ENCODE peak calls at places on chromosomes 5 and 9, in eight cellular contexts. H, V, I, O, J, M, K and U are unnamed samples.
A peak's percentile ranks its signal among the peaks of the same experiment; 100 is the strongest.

GRCh38 chr5:150058480-150059126 is 27.8 kb downstream of the CSF1R start:
- DNase-seq in K (peak; percentile 40), M (peak; percentile 68), O (no peak), I (no peak), V (peak; percentile 82), J (no peak), H (no peak), U (no peak)

GRCh38 chr9:37410969-37411785 is 11.3 kb upstream of the GRHPR start:
- DNase-seq in H (no peak), J (no peak), O (peak; percentile 31), M (no peak), V (peak; percentile 15), I (no peak), K (no peak), U (no peak)

GRCh38 chr9:121299125-121299466 is 31.1 kb downstream of the GSN start:
- DNase-seq in V (no peak), O (no peak), K (no peak), I (no peak), M (peak; percentile 83), H (no peak), J (no peak), U (peak; percentile 68)

GRCh38 chr5:172052454-172053236 is 46.2 kb upstream of the FBXW11 start:
- DNase-seq in K (peak; percentile 51), V (peak; percentile 86), J (no peak), H (peak; percentile 42), M (peak; percentile 83), I (no peak), O (no peak), U (peak; percentile 63)

GRCh38 chr9:137412431-137412830 is 10.5 kb downstream of the EXD3 start:
- DNase-seq in H (no peak), M (no peak), V (peak; percentile 41), O (no peak), K (no peak), I (no peak), J (no peak), U (no peak)

GRCh38 chr9:98795970-98796363 is 388 bp downstream of the ANKS6 start:
- DNase-seq in I (no peak), K (peak; percentile 12), O (no peak), J (no peak), V (no peak), M (no peak), H (no peak), U (peak; percentile 62)

GRCh38 chr5:12460493-12461261 is 556.4 kb upstream of the CTNND2 start:
- DNase-seq in I (no peak), O (no peak), V (no peak), H (no peak), K (no peak), M (no peak), J (no peak), U (no peak)

GRCh38 chr9:128687453-128687852 is 1.6 kb upstream of the SET start:
- DNase-seq in O (no peak), K (no peak), M (no peak), V (no peak), J (no peak), H (no peak), I (no peak), U (no peak)

GRCh38 chr9:114745879-114746550 is 59.8 kb downstream of the TNFSF15 start:
- DNase-seq in O (no peak), J (no peak), V (no peak), H (no peak), M (no peak), K (no peak), I (no peak), U (no peak)

GRCh38 chr5:151463137-151464029 is 16.0 kb downstream of the SLC36A1 start:
- DNase-seq in K (no peak), I (no peak), O (peak; percentile 10), H (no peak), M (no peak), V (no peak), J (no peak), U (no peak)

GRCh38 chr9:110126457-110126856 is 81.5 kb downstream of the C9orf152 start:
- DNase-seq in O (no peak), V (no peak), K (no peak), M (no peak), I (no peak), J (no peak), H (no peak), U (no peak)

GRCh38 chr9:16705121-16705604 is 165.3 kb downstream of the BNC2 start:
- DNase-seq in O (peak; percentile 99), J (no peak), M (peak; percentile 93), H (peak; percentile 64), V (peak; percentile 97), K (peak; percentile 41), I (no peak), U (peak; percentile 99)

GRCh38 chr5:159713254-159713653 is 203.0 kb upstream of the ADRA1B start:
- DNase-seq in J (no peak), I (no peak), O (no peak), H (no peak), V (no peak), K (no peak), M (no peak), U (no peak)

GRCh38 chr5:125408582-125409069 is 662.2 kb upstream of the ZNF608 start:
- DNase-seq in V (peak; percentile 88), H (no peak), J (no peak), I (no peak), K (no peak), M (no peak), O (peak; percentile 50), U (no peak)

GRCh38 chr9:98836206-98836605 is 28.7 kb downstream of the GALNT12 start:
- DNase-seq in K (no peak), O (no peak), M (no peak), J (no peak), V (no peak), I (no peak), H (no peak), U (no peak)

GRCh38 chr5:130050585-130050984 is 146.3 kb downstream of the CHSY3 start:
- DNase-seq in I (no peak), J (no peak), O (no peak), M (no peak), H (no peak), V (no peak), K (no peak), U (no peak)

GRCh38 chr5:95284512-95285405 is at the start of gene MCTP1:
- DNase-seq in I (no peak), O (peak; percentile 21), J (no peak), V (no peak), H (peak; percentile 48), K (no peak), M (no peak), U (peak; percentile 58)

GRCh38 chr5:21152611-21153010 is 1164.6 kb upstream of the CDH18 start:
- DNase-seq in J (no peak), K (no peak), M (no peak), H (no peak), V (peak; percentile 0), O (peak; percentile 58), I (no peak), U (no peak)

GRCh38 chr5:172454355-172455086 is at the start of gene SH3PXD2B:
- DNase-seq in I (no peak), K (no peak), O (peak; percentile 73), V (no peak), H (no peak), M (peak; percentile 86), J (peak; percentile 85), U (peak; percentile 60)

GRCh38 chr9:106653111-106653697 is 209.8 kb upstream of the ZNF462 start:
- DNase-seq in K (no peak), V (no peak), O (no peak), M (no peak), J (no peak), H (no peak), I (no peak), U (no peak)

GRCh38 chr9:23841304-23841703 is 15.3 kb upstream of the ELAVL2 start:
- DNase-seq in M (no peak), V (no peak), I (no peak), O (no peak), K (no peak), H (no peak), J (no peak), U (no peak)

GRCh38 chr9:23842531-23843129 is 16.6 kb upstream of the ELAVL2 start:
- DNase-seq in H (no peak), M (no peak), I (no peak), K (no peak), J (no peak), O (no peak), V (no peak), U (no peak)
- TF ChIP-seq CTCF in H (no peak), M (no peak), I (no peak), K (no peak), J (no peak), O (no peak), V (no peak), U (no peak)

DNA sequence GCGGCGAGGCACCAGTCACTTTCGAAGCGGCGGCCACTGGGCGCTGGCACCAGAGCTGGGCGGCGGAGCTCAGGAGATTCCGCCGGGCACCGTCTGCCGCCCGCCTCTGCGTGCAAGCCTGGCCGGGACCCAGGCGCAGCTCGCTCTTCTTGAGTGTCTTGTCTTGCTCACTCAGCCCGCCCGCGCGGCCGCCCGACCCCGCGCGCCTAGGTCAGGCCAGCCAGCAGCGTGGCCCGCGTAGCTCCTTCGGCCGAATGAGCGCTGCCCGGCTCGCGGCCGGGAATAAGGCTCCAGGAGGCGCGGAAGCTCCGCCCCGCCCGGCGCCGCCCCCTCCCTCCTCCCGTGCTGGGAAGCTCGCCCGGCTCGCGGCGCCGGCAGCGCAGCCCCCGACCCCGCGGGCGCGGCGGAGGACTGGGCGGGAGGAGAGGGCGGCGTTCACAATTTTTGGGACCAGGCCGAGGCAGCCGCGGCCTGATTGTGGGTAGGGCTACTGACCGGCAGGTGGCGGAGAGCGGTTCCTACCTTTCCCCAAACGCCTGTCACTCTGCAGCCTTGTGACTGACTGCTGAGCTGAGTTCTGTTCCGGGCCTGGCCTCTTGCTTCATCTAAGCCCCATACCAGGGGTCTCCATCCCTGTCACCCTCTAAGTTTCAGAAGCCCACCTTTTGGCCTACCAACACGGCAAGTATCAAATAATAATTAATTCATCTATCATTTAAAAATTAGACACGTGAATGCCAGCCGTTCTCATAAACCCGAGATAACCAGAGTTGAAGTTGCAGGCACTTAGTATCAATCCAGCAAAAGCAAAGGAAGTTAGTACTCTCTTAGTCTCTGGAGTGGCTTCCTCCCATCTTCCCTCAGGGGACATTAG is at the start of gene HBEGF:
- DNase-seq in H (peak; percentile 90), K (peak; percentile 62), O (peak; percentile 69), M (peak; percentile 88), I (no peak), V (peak; percentile 63), J (peak; percentile 93), U (peak; percentile 92)
- H3K4me1 ChIP-seq in H (peaks cover 16% of the 10 kb centered on the region), K (peaks cover 4% of the 10 kb centered on the region), O (peaks cover 22% of the 10 kb centered on the region), M (peaks cover 41% of the 10 kb centered on the region), I (peaks cover 84% of the 10 kb centered on the region), V (peaks cover 11% of the 10 kb centered on the region), J (peaks cover 9% of the 10 kb centered on the region), U (peaks cover 41% of the 10 kb centered on the region)

GRCh38 chr5:122311888-122312669 is at the start of gene SNCAIP:
- DNase-seq in J (peak; percentile 50), M (peak; percentile 78), V (peak; percentile 64), I (no peak), K (no peak), O (peak; percentile 11), H (peak; percentile 56), U (peak; percentile 57)
- TF ChIP-seq POLR2A in J (no peak), M (no peak), V (no peak), I (no peak), K (no peak), O (no peak), H (no peak), U (peak; percentile 12)

DNA sequence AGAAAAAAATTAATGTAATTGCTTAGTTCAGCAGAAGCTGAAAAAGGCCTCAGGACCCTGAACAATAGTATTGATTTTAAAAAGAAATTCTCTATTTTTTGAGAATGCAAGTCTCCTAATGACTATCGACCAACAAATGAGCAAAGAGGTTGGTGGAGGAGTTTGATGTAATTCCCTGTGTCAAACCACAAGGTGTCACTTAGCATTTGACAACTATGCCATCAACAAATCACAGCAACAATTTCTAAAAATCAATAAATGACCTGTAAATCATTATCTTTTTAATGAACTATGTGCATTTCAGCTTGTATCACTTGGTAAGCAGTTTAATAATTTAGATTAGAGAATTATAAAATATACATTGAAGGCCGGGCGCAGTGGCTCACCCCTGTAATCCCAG is 133.7 kb downstream of the PRELID2 start:
- DNase-seq in M (no peak), I (no peak), K (no peak), O (peak; percentile 3), J (no peak), V (no peak), H (no peak), U (no peak)
- TF ChIP-seq CTCF in M (no peak), I (no peak), K (no peak), O (no peak), J (peak; percentile 27), V (no peak), H (no peak), U (no peak)